ENCODE peak calls at places on chromosomes 13 and 19, in seven cellular contexts. O is naive thymus-derived CD8-positive, alpha-beta T cell; U is naive B cell; V is activated CD4-positive, CD25-positive, alpha-beta regulatory T cell; S is BE2C; M is CD8-positive, alpha-beta memory T cell; J is GM23248. P is an unnamed sample.

GRCh38 chr19:45782820-45783785 is 813 bp upstream of the DMPK start:
- DNase-seq in V (no peak), S (no peak), U (no peak), J (peak; percentile 92), M (no peak), O (no peak), P (peak; percentile 51)

GRCh38 chr13:50732712-50733111 is 110.8 kb downstream of the DLEU7 start:
- DNase-seq in S (peak; percentile 24), M (no peak), J (peak; percentile 89), O (no peak), U (no peak), V (no peak), P (no peak)

GRCh38 chr13:38763446-38764381 is 76.8 kb downstream of the FREM2 start:
- DNase-seq in U (no peak), S (peak; percentile 22), J (peak; percentile 66), V (no peak), O (no peak), M (no peak), P (peak; percentile 49)

GRCh38 chr19:8342316-8342683 is 762 bp downstream of the KANK3 start:
- DNase-seq in M (no peak), U (no peak), J (no peak), S (no peak), V (no peak), O (no peak), P (no peak)

GRCh38 chr19:58386166-58386575 is 898 bp upstream of the RPS5 start:
- DNase-seq in J (no peak), V (no peak), U (no peak), S (peak; percentile 28), O (no peak), M (no peak), P (no peak)

GRCh38 chr13:114226699-114227323 is 7.9 kb upstream of the CDC16 start:
- DNase-seq in V (peak; percentile 72), S (peak; percentile 87), J (peak; percentile 89), U (peak; percentile 77), O (peak; percentile 69), M (peak; percentile 76), P (peak; percentile 65)

GRCh38 chr13:33686772-33687480 is 131.0 kb upstream of the RFC3 start:
- DNase-seq in U (no peak), J (no peak), O (no peak), M (no peak), S (no peak), V (no peak), P (no peak)

GRCh38 chr13:51895906-51896888 is 34.4 kb downstream of the CCDC70 start:
- DNase-seq in U (peak; percentile 16), M (peak; percentile 29), S (peak; percentile 70), O (no peak), V (no peak), J (peak; percentile 76), P (peak; percentile 83)

GRCh38 chr13:26983533-26984315 is 187.9 kb downstream of the USP12 start:
- DNase-seq in U (no peak), O (no peak), M (no peak), S (no peak), V (no peak), J (peak; percentile 39), P (no peak)

GRCh38 chr19:53431399-53432087 is at the start of gene ZNF761:
- DNase-seq in M (peak; percentile 98), J (peak; percentile 97), O (peak; percentile 95), U (peak; percentile 98), V (peak; percentile 97), S (peak; percentile 96), P (peak; percentile 76)

GRCh38 chr13:112071011-112071901 is 4.3 kb downstream of the SOX1 start:
- DNase-seq in S (no peak), V (no peak), O (no peak), M (no peak), J (no peak), U (no peak), P (no peak)

GRCh38 chr13:92513672-92514071 is 712.9 kb upstream of the GPC6 start:
- DNase-seq in O (no peak), J (no peak), M (no peak), S (no peak), U (no peak), V (no peak), P (no peak)

GRCh38 chr13:42393573-42394360 is 121.8 kb downstream of the AKAP11 start:
- DNase-seq in U (no peak), S (no peak), V (no peak), J (no peak), O (no peak), M (no peak), P (no peak)

GRCh38 chr19:6587093-6587820 is 3.7 kb downstream of the CD70 start:
- DNase-seq in S (no peak), O (no peak), M (no peak), J (peak; percentile 64), V (no peak), U (peak; percentile 62), P (no peak)

GRCh38 chr13:26017932-26018690 is 33.7 kb downstream of the SHISA2 start:
- DNase-seq in O (no peak), S (no peak), M (no peak), U (no peak), V (no peak), J (peak; percentile 26), P (no peak)

GRCh38 chr19:3253270-3253669 is 28.8 kb downstream of the CELF5 start:
- DNase-seq in V (no peak), U (no peak), M (no peak), S (no peak), J (no peak), O (no peak), P (no peak)

GRCh38 chr13:44197791-44198770 is 175.5 kb upstream of the SERP2 start:
- DNase-seq in V (no peak), U (no peak), M (no peak), O (no peak), S (no peak), J (no peak), P (no peak)

GRCh38 chr13:49821216-49821820 is 28.8 kb upstream of the KPNA3 start:
- DNase-seq in U (no peak), S (peak; percentile 36), M (no peak), V (no peak), J (peak; percentile 32), O (no peak), P (peak; percentile 5)

GRCh38 chr13:70310720-70311119 is 202.5 kb upstream of the KLHL1 start:
- DNase-seq in V (no peak), J (no peak), M (no peak), O (no peak), S (peak; percentile 67), U (no peak), P (peak; percentile 44)

GRCh38 chr19:2507109-2507508 is 31.2 kb downstream of the GADD45B start:
- DNase-seq in V (no peak), O (peak; percentile 35), J (peak; percentile 79), M (peak; percentile 62), S (no peak), U (peak; percentile 69), P (no peak)

GRCh38 chr13:109175666-109176065 is 546.3 kb downstream of the MYO16 start:
- DNase-seq in S (no peak), U (no peak), V (no peak), M (no peak), O (no peak), J (no peak), P (no peak)

GRCh38 chr19:5062799-5063198 is 93.9 kb downstream of the KDM4B start:
- DNase-seq in J (no peak), S (no peak), M (no peak), O (no peak), U (no peak), V (no peak), P (no peak)

GRCh38 chr19:50721441-50722137 is 1.6 kb upstream of the CLEC11A start:
- DNase-seq in J (peak; percentile 35), V (no peak), O (no peak), M (no peak), S (no peak), U (no peak), P (no peak)

GRCh38 chr19:18292460-18292809 is 11.0 kb upstream of the JUND start:
- DNase-seq in M (no peak), O (peak; percentile 24), V (no peak), J (no peak), U (no peak), S (no peak), P (no peak)

GRCh38 chr13:29520671-29521070 is 74.8 kb downstream of the SLC7A1 start:
- DNase-seq in O (no peak), M (no peak), J (peak; percentile 88), U (no peak), V (no peak), S (no peak), P (no peak)

GRCh38 chr19:45920458-45920857 is 5.9 kb upstream of the NANOS2 start:
- DNase-seq in U (no peak), M (no peak), V (no peak), O (no peak), J (no peak), S (no peak), P (no peak)

GRCh38 chr13:113946409-113947181 is 27.3 kb downstream of the C13orf46 start:
- DNase-seq in J (no peak), S (no peak), O (no peak), V (no peak), M (no peak), U (no peak), P (no peak)

GRCh38 chr19:5154129-5154798 is 185.4 kb downstream of the KDM4B start:
- DNase-seq in V (no peak), S (peak; percentile 74), J (peak; percentile 23), M (peak; percentile 32), O (peak; percentile 35), U (peak; percentile 56), P (no peak)

GRCh38 chr13:94666065-94666464 is 46.3 kb downstream of the SOX21 start:
- DNase-seq in S (no peak), V (no peak), J (no peak), M (no peak), O (no peak), U (no peak), P (no peak)

GRCh38 chr19:16285769-16286564 is 38.7 kb upstream of the KLF2 start:
- DNase-seq in U (no peak), V (no peak), S (no peak), M (peak; percentile 38), J (no peak), O (peak; percentile 21), P (no peak)

P was measured in foreskin melanocyte.